ENCODE peak calls at places on chromosome 21, in six cellular contexts. One of them, this sample, is unnamed.

GRCh38 chr21:29656504-29657227 is 283.1 kb downstream of the GRIK1 start:
- DNase-seq in left ventricle myocardium inferior: no peak
- DNase-seq in endothelial cell: no peak
- DNase-seq in dorsolateral prefrontal cortex: no peak
- DNase-seq in RWPE1: peak; percentile 4
- DNase-seq in lower leg skin: no peak
- DNase-seq in this sample: no peak

GRCh38 chr21:27190601-27191000 is 223.7 kb upstream of the ADAMTS5 start:
- DNase-seq in left ventricle myocardium inferior: no peak
- DNase-seq in endothelial cell: no peak
- DNase-seq in dorsolateral prefrontal cortex: no peak
- DNase-seq in RWPE1: no peak
- DNase-seq in lower leg skin: no peak
- DNase-seq in this sample: no peak

GRCh38 chr21:46127239-46128105 is 27.9 kb downstream of the FTCD start:
- DNase-seq in left ventricle myocardium inferior: no peak
- DNase-seq in endothelial cell: no peak
- DNase-seq in dorsolateral prefrontal cortex: no peak
- DNase-seq in RWPE1: no peak
- DNase-seq in lower leg skin: no peak
- DNase-seq in this sample: no peak

GRCh38 chr21:32886339-32886738 is 114.8 kb upstream of the PAXBP1 start:
- DNase-seq in left ventricle myocardium inferior: no peak
- DNase-seq in endothelial cell: no peak
- DNase-seq in dorsolateral prefrontal cortex: no peak
- DNase-seq in RWPE1: no peak
- DNase-seq in lower leg skin: no peak
- DNase-seq in this sample: no peak

GRCh38 chr21:28261291-28261690 is 731.4 kb downstream of the LTN1 start:
- DNase-seq in left ventricle myocardium inferior: no peak
- DNase-seq in endothelial cell: no peak
- DNase-seq in dorsolateral prefrontal cortex: no peak
- DNase-seq in RWPE1: no peak
- DNase-seq in lower leg skin: no peak
- DNase-seq in this sample: no peak

GRCh38 chr21:45981154-45981606 is 390 bp upstream of the COL6A1 start:
- DNase-seq in left ventricle myocardium inferior: peak; percentile 84
- DNase-seq in endothelial cell: peak; percentile 74
- DNase-seq in dorsolateral prefrontal cortex: peak; percentile 58
- DNase-seq in RWPE1: peak; percentile 76
- DNase-seq in lower leg skin: peak; percentile 81
- DNase-seq in this sample: peak; percentile 80

GRCh38 chr21:42198949-42199348 is 20.0 kb upstream of the ABCG1 start:
- DNase-seq in left ventricle myocardium inferior: no peak
- DNase-seq in endothelial cell: no peak
- DNase-seq in dorsolateral prefrontal cortex: no peak
- DNase-seq in RWPE1: no peak
- DNase-seq in lower leg skin: no peak
- DNase-seq in this sample: no peak

GRCh38 chr21:30189763-30190162 is 23.2 kb upstream of the CLDN17 start:
- DNase-seq in left ventricle myocardium inferior: no peak
- DNase-seq in endothelial cell: no peak
- DNase-seq in dorsolateral prefrontal cortex: no peak
- DNase-seq in RWPE1: no peak
- DNase-seq in lower leg skin: no peak
- DNase-seq in this sample: no peak

GRCh38 chr21:25133939-25134338 is 473.3 kb downstream of the MRPL39 start:
- DNase-seq in left ventricle myocardium inferior: no peak
- DNase-seq in endothelial cell: no peak
- DNase-seq in dorsolateral prefrontal cortex: no peak
- DNase-seq in RWPE1: no peak
- DNase-seq in lower leg skin: no peak
- DNase-seq in this sample: no peak

GRCh38 chr21:29730281-29730680 is 209.5 kb downstream of the GRIK1 start:
- DNase-seq in left ventricle myocardium inferior: no peak
- DNase-seq in endothelial cell: no peak
- DNase-seq in dorsolateral prefrontal cortex: no peak
- DNase-seq in RWPE1: no peak
- DNase-seq in lower leg skin: no peak
- DNase-seq in this sample: no peak

GRCh38 chr21:28485301-28486022 is 507.2 kb downstream of the LTN1 start:
- DNase-seq in left ventricle myocardium inferior: no peak
- DNase-seq in endothelial cell: no peak
- DNase-seq in dorsolateral prefrontal cortex: no peak
- DNase-seq in RWPE1: peak; percentile 4
- DNase-seq in lower leg skin: no peak
- DNase-seq in this sample: no peak

GRCh38 chr21:36035381-36035791 is 24.9 kb downstream of the SETD4 start:
- DNase-seq in left ventricle myocardium inferior: no peak
- DNase-seq in endothelial cell: no peak
- DNase-seq in dorsolateral prefrontal cortex: no peak
- DNase-seq in RWPE1: no peak
- DNase-seq in lower leg skin: no peak
- DNase-seq in this sample: no peak

DNA sequence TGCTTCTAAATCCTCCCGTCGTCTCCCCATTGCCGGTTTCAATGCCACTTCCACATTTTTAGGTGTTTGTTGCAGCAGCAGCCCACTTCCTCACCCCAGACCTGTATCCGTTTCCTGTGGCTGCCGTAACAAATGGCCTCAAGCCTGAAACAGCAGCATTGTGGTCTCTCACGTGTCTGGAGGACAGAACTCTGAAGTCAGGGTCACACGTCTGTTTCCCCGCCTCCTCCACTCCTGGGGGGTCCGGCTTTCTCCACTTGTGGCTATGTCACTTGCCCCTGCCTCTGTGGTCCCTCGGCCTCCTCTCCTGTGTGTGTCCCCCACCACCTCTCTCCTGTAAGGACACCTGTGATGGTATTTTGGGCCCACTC is 21.8 kb downstream of the TRPM2 start:
- DNase-seq in left ventricle myocardium inferior: no peak
- DNase-seq in endothelial cell: no peak
- DNase-seq in dorsolateral prefrontal cortex: no peak
- DNase-seq in RWPE1: no peak
- DNase-seq in lower leg skin: no peak
- DNase-seq in this sample: no peak
- TF ChIP-seq CTCF in left ventricle myocardium inferior: no peak
- TF ChIP-seq CTCF in endothelial cell: no peak
- TF ChIP-seq CTCF in dorsolateral prefrontal cortex: no peak
- TF ChIP-seq CTCF in RWPE1: no peak
- TF ChIP-seq CTCF in lower leg skin: no peak
- TF ChIP-seq CTCF in this sample: no peak

GRCh38 chr21:38208118-38208517 is 48.7 kb upstream of the KCNJ15 start:
- DNase-seq in left ventricle myocardium inferior: no peak
- DNase-seq in endothelial cell: no peak
- DNase-seq in dorsolateral prefrontal cortex: no peak
- DNase-seq in RWPE1: no peak
- DNase-seq in lower leg skin: no peak
- DNase-seq in this sample: no peak

GRCh38 chr21:38211321-38211720 is 45.5 kb upstream of the KCNJ15 start:
- DNase-seq in left ventricle myocardium inferior: no peak
- DNase-seq in endothelial cell: no peak
- DNase-seq in dorsolateral prefrontal cortex: no peak
- DNase-seq in RWPE1: no peak
- DNase-seq in lower leg skin: no peak
- DNase-seq in this sample: no peak

GRCh38 chr21:38212716-38213115 is 44.1 kb upstream of the KCNJ15 start:
- DNase-seq in left ventricle myocardium inferior: no peak
- DNase-seq in endothelial cell: no peak
- DNase-seq in dorsolateral prefrontal cortex: no peak
- DNase-seq in RWPE1: no peak
- DNase-seq in lower leg skin: no peak
- DNase-seq in this sample: no peak
- TF ChIP-seq CTCF in left ventricle myocardium inferior: no peak
- TF ChIP-seq CTCF in endothelial cell: no peak
- TF ChIP-seq CTCF in dorsolateral prefrontal cortex: no peak
- TF ChIP-seq CTCF in RWPE1: no peak
- TF ChIP-seq CTCF in lower leg skin: no peak
- TF ChIP-seq CTCF in this sample: no peak

DNA sequence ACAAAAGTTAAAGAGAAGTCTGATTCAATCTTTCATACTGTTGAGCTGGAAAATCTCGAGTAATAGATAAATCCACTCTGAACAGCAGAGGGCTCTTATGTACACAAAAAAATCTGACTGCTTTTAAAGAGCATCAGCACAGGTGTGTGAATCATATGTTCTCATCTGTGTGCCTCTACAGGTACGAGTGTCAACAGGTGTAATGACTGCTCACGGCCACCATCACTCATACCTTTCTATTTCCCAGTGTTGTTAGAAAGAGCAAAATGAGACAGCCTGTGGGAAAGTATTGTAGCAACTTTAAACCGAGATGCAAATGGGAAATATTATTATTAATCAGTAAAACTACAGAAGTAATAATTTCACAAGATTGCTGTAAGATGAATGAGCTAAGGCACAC is 49.0 kb upstream of the SCAF4 start:
- DNase-seq in left ventricle myocardium inferior: no peak
- DNase-seq in endothelial cell: no peak
- DNase-seq in dorsolateral prefrontal cortex: no peak
- DNase-seq in RWPE1: peak; percentile 60
- DNase-seq in lower leg skin: no peak
- DNase-seq in this sample: no peak
- TF ChIP-seq CTCF in left ventricle myocardium inferior: no peak
- TF ChIP-seq CTCF in endothelial cell: no peak
- TF ChIP-seq CTCF in dorsolateral prefrontal cortex: no peak
- TF ChIP-seq CTCF in RWPE1: peak; percentile 13
- TF ChIP-seq CTCF in lower leg skin: no peak
- TF ChIP-seq CTCF in this sample: peak; percentile 24

GRCh38 chr21:34128674-34129038 is 55.3 kb downstream of the MRPS6 start:
- DNase-seq in left ventricle myocardium inferior: no peak
- DNase-seq in endothelial cell: no peak
- DNase-seq in dorsolateral prefrontal cortex: no peak
- DNase-seq in RWPE1: no peak
- DNase-seq in lower leg skin: no peak
- DNase-seq in this sample: no peak

GRCh38 chr21:34130598-34130985 is 57.2 kb downstream of the MRPS6 start:
- DNase-seq in left ventricle myocardium inferior: no peak
- DNase-seq in endothelial cell: no peak
- DNase-seq in dorsolateral prefrontal cortex: no peak
- DNase-seq in RWPE1: no peak
- DNase-seq in lower leg skin: no peak
- DNase-seq in this sample: no peak

GRCh38 chr21:34128124-34128523 is 54.7 kb downstream of the MRPS6 start:
- DNase-seq in left ventricle myocardium inferior: no peak
- DNase-seq in endothelial cell: no peak
- DNase-seq in dorsolateral prefrontal cortex: no peak
- DNase-seq in RWPE1: no peak
- DNase-seq in lower leg skin: no peak
- DNase-seq in this sample: no peak

GRCh38 chr21:34129971-34130597 is 56.7 kb downstream of the MRPS6 start:
- DNase-seq in left ventricle myocardium inferior: no peak
- DNase-seq in endothelial cell: no peak
- DNase-seq in dorsolateral prefrontal cortex: no peak
- DNase-seq in RWPE1: no peak
- DNase-seq in lower leg skin: no peak
- DNase-seq in this sample: no peak

GRCh38 chr21:34129039-34129891 is 55.9 kb downstream of the MRPS6 start:
- DNase-seq in left ventricle myocardium inferior: peak; percentile 58
- DNase-seq in endothelial cell: peak; percentile 21
- DNase-seq in dorsolateral prefrontal cortex: peak; percentile 74
- DNase-seq in RWPE1: peak; percentile 16
- DNase-seq in lower leg skin: peak; percentile 36
- DNase-seq in this sample: no peak
- TF ChIP-seq CTCF in left ventricle myocardium inferior: peak; percentile 60
- TF ChIP-seq CTCF in endothelial cell: no peak
- TF ChIP-seq CTCF in dorsolateral prefrontal cortex: peak; percentile 48
- TF ChIP-seq CTCF in RWPE1: peak; percentile 45
- TF ChIP-seq CTCF in lower leg skin: no peak
- TF ChIP-seq CTCF in this sample: peak; percentile 12

GRCh38 chr21:44873356-44874239 is at the start of gene PTTG1IP:
- DNase-seq in left ventricle myocardium inferior: peak; percentile 99
- DNase-seq in endothelial cell: peak; percentile 99
- DNase-seq in dorsolateral prefrontal cortex: peak; percentile 96
- DNase-seq in RWPE1: peak; percentile 100
- DNase-seq in lower leg skin: peak; percentile 97
- DNase-seq in this sample: peak; percentile 100

GRCh38 chr21:44876849-44877575 is 3.5 kb upstream of the PTTG1IP start:
- DNase-seq in left ventricle myocardium inferior: no peak
- DNase-seq in endothelial cell: no peak
- DNase-seq in dorsolateral prefrontal cortex: no peak
- DNase-seq in RWPE1: no peak
- DNase-seq in lower leg skin: no peak
- DNase-seq in this sample: no peak

GRCh38 chr21:44874240-44874496 is 678 bp upstream of the PTTG1IP start:
- DNase-seq in left ventricle myocardium inferior: no peak
- DNase-seq in endothelial cell: no peak
- DNase-seq in dorsolateral prefrontal cortex: no peak
- DNase-seq in RWPE1: no peak
- DNase-seq in lower leg skin: no peak
- DNase-seq in this sample: no peak

GRCh38 chr21:44874497-44875331 is 1.2 kb upstream of the PTTG1IP start:
- DNase-seq in left ventricle myocardium inferior: peak; percentile 82
- DNase-seq in endothelial cell: peak; percentile 32
- DNase-seq in dorsolateral prefrontal cortex: no peak
- DNase-seq in RWPE1: no peak
- DNase-seq in lower leg skin: peak; percentile 60
- DNase-seq in this sample: peak; percentile 52

GRCh38 chr21:44875341-44875740 is 1.9 kb upstream of the PTTG1IP start:
- DNase-seq in left ventricle myocardium inferior: no peak
- DNase-seq in endothelial cell: no peak
- DNase-seq in dorsolateral prefrontal cortex: no peak
- DNase-seq in RWPE1: no peak
- DNase-seq in lower leg skin: no peak
- DNase-seq in this sample: no peak
- TF ChIP-seq CTCF in left ventricle myocardium inferior: no peak
- TF ChIP-seq CTCF in endothelial cell: no peak
- TF ChIP-seq CTCF in dorsolateral prefrontal cortex: peak; percentile 16
- TF ChIP-seq CTCF in RWPE1: peak; percentile 47
- TF ChIP-seq CTCF in lower leg skin: no peak
- TF ChIP-seq CTCF in this sample: peak; percentile 16

GRCh38 chr21:37916795-37917142 is 512 bp upstream of the KCNJ6 start:
- DNase-seq in left ventricle myocardium inferior: no peak
- DNase-seq in endothelial cell: peak; percentile 90
- DNase-seq in dorsolateral prefrontal cortex: peak; percentile 39
- DNase-seq in RWPE1: no peak
- DNase-seq in lower leg skin: no peak
- DNase-seq in this sample: no peak
- TF ChIP-seq CTCF in left ventricle myocardium inferior: no peak
- TF ChIP-seq CTCF in endothelial cell: peak; percentile 48
- TF ChIP-seq CTCF in dorsolateral prefrontal cortex: no peak
- TF ChIP-seq CTCF in RWPE1: no peak
- TF ChIP-seq CTCF in lower leg skin: no peak
- TF ChIP-seq CTCF in this sample: no peak